ENCODE peak calls at places on chromosomes 12 and 14, in eight cellular contexts. Q is small intestine; I is psoas muscle; P is tibial nerve; M is esophagus muscularis mucosa; R is CD8-positive, alpha-beta memory T cell; L is colonic mucosa; Y is H1. G is an unnamed sample. For H3K4me1 and H3K36me3, the result is how much of the 10 kb centered on the place peaks cover.

GRCh38 chr12:95836185-95836609 is 22.6 kb upstream of the SNRPF start:
- DNase-seq in Q (peak), I (no peak), P (no peak), M (no peak), R (no peak), L (no peak), Y (no peak), G (no peak)

GRCh38 chr12:17793854-17794253 is 296.1 kb downstream of the RERGL start:
- DNase-seq in Q (no peak), I (no peak), P (no peak), M (no peak), R (no peak), L (no peak), Y (no peak), G (no peak)

GRCh38 chr12:122471324-122472226 is 29.2 kb downstream of the ZCCHC8 start:
- DNase-seq in Q (peak), I (no peak), P (no peak), M (no peak), R (peak), L (no peak), Y (no peak), G (no peak)

GRCh38 chr12:40342010-40342409 is 117.2 kb downstream of the LRRK2 start:
- DNase-seq in Q (no peak), I (no peak), P (no peak), M (no peak), R (no peak), L (no peak), Y (no peak), G (no peak)

GRCh38 chr12:96236221-96236822 is 42.1 kb downstream of the ELK3 start:
- DNase-seq in Q (peak), I (peak), P (no peak), M (no peak), R (peak), L (no peak), Y (no peak), G (no peak)

GRCh38 chr14:68039593-68039992 is 220.0 kb downstream of the RAD51B start:
- DNase-seq in Q (no peak), I (no peak), P (no peak), M (no peak), R (no peak), L (no peak), Y (no peak), G (no peak)

GRCh38 chr14:92651106-92651792 is 97.2 kb downstream of the LGMN start:
- DNase-seq in Q (peak), I (peak), P (no peak), M (no peak), R (peak), L (peak), Y (no peak), G (peak)

GRCh38 chr14:52949711-52950409 is 990 bp downstream of the FERMT2 start:
- DNase-seq in Q (no peak), I (no peak), P (peak), M (no peak), R (no peak), L (no peak), Y (no peak), G (no peak)

GRCh38 chr12:53754196-53754595 is 2.4 kb upstream of the CISTR start:
- DNase-seq in Q (no peak), I (no peak), P (no peak), M (no peak), R (no peak), L (no peak), Y (no peak), G (no peak)

GRCh38 chr12:131869871-131870418 is 24.5 kb upstream of the ULK1 start:
- DNase-seq in Q (no peak), I (no peak), P (no peak), M (no peak), R (no peak), L (no peak), Y (no peak), G (no peak)

GRCh38 chr14:43568022-43568421 is 939.1 kb downstream of the FSCB start:
- DNase-seq in Q (no peak), I (no peak), P (no peak), M (no peak), R (no peak), L (no peak), Y (no peak), G (no peak)

GRCh38 chr14:64684091-64684490 is 20.1 kb upstream of the PLEKHG3 start:
- DNase-seq in Q (no peak), I (peak), P (no peak), M (no peak), R (no peak), L (no peak), Y (no peak), G (no peak)

GRCh38 chr12:70364695-70365397 is 1.2 kb upstream of the KCNMB4 start:
- DNase-seq in Q (no peak), I (no peak), P (no peak), M (no peak), R (no peak), L (peak), Y (no peak), G (no peak)

GRCh38 chr14:45065951-45066350 is 18.0 kb upstream of the PRPF39 start:
- DNase-seq in Q (no peak), I (no peak), P (no peak), M (no peak), R (no peak), L (no peak), Y (no peak), G (no peak)

GRCh38 chr14:82528011-82528410 is 994.4 kb upstream of the SEL1L start:
- DNase-seq in Q (no peak), I (no peak), P (no peak), M (no peak), R (no peak), L (no peak), Y (no peak), G (no peak)

GRCh38 chr14:24888532-24888931 is 161.4 kb downstream of the STXBP6 start:
- DNase-seq in Q (peak), I (no peak), P (no peak), M (no peak), R (no peak), L (no peak), Y (no peak), G (no peak)

GRCh38 chr14:25237845-25238244 is 187.9 kb upstream of the STXBP6 start:
- DNase-seq in Q (peak), I (no peak), P (no peak), M (no peak), R (no peak), L (peak), Y (peak), G (no peak)

GRCh38 chr14:95314609-95315008 is 5.1 kb downstream of the CLMN start:
- DNase-seq in Q (no peak), I (no peak), P (no peak), M (no peak), R (no peak), L (no peak), Y (no peak), G (no peak)

GRCh38 chr12:10190558-10191388 is 11.9 kb downstream of the TMEM52B start:
- DNase-seq in Q (peak), I (peak), P (no peak), M (no peak), R (peak), L (peak), Y (peak), G (peak)

GRCh38 chr14:99619873-99620834 is 16.1 kb upstream of the CCDC85C start:
- DNase-seq in Q (no peak), I (no peak), P (no peak), M (no peak), R (no peak), L (no peak), Y (no peak), G (peak)

GRCh38 chr12:51076235-51076930 is 7.0 kb downstream of the CSRNP2 start:
- DNase-seq in Q (no peak), I (no peak), P (no peak), M (no peak), R (no peak), L (no peak), Y (no peak), G (no peak)

GRCh38 chr14:102234331-102235264 is 70.4 kb downstream of the MOK start:
- DNase-seq in Q (no peak), I (no peak), P (no peak), M (no peak), R (no peak), L (no peak), Y (no peak), G (no peak)

GRCh38 chr12:121107681-121108080 is 25.0 kb upstream of the P2RX7 start:
- DNase-seq in Q (no peak), I (no peak), P (no peak), M (no peak), R (no peak), L (no peak), Y (no peak), G (no peak)

GRCh38 chr12:60501124-60501729 is 905.4 kb downstream of the SLC16A7 start:
- DNase-seq in Q (no peak), I (no peak), P (no peak), M (no peak), R (no peak), L (no peak), Y (no peak), G (no peak)

GRCh38 chr12:105214670-105215375 is 21.2 kb downstream of the APPL2 start:
- DNase-seq in Q (peak), I (no peak), P (no peak), M (no peak), R (no peak), L (peak), Y (no peak), G (no peak)

GRCh38 chr14:77000340-77001235 is 27.9 kb downstream of the IRF2BPL start:
- DNase-seq in Q (no peak), I (peak), P (no peak), M (no peak), R (no peak), L (no peak), Y (no peak), G (no peak)

GRCh38 chr14:45426685-45427282 is 173.8 kb upstream of the MIS18BP1 start:
- DNase-seq in Q (peak), I (no peak), P (no peak), M (no peak), R (no peak), L (no peak), Y (no peak), G (no peak)

GRCh38 chr14:44778562-44778961 is 183.2 kb downstream of the KLHL28 start:
- DNase-seq in Q (no peak), I (no peak), P (no peak), M (no peak), R (no peak), L (no peak), Y (no peak), G (no peak)

GRCh38 chr12:75505706-75506312 is 5.6 kb downstream of the KRR1 start:
- DNase-seq in Q (no peak), I (no peak), P (no peak), M (no peak), R (no peak), L (no peak), Y (no peak), G (no peak)

GRCh38 chr14:94285158-94285557 is 7.9 kb downstream of the SERPINA10 start:
- DNase-seq in Q (no peak), I (no peak), P (no peak), M (no peak), R (no peak), L (no peak), Y (no peak), G (no peak)

GRCh38 chr12:115440438-115440837 is 756.5 kb upstream of the TBX3 start:
- DNase-seq in Q (peak), I (peak), P (no peak), M (peak), R (no peak), L (no peak), Y (no peak), G (no peak)

GRCh38 chr14:106605548-106606448 is 1079.4 kb downstream of the TMEM121 start:
- DNase-seq in Q (peak), I (no peak), P (no peak), M (peak), R (peak), L (peak), Y (no peak), G (peak)

GRCh38 chr14:102736956-102737355 is 40.3 kb upstream of the TRAF3 start:
- DNase-seq in Q (no peak), I (no peak), P (no peak), M (no peak), R (no peak), L (no peak), Y (no peak), G (peak)

GRCh38 chr12:97127061-97127460 is 220.0 kb downstream of the NEDD1 start:
- DNase-seq in Q (no peak), I (no peak), P (no peak), M (no peak), R (no peak), L (no peak), Y (no peak), G (no peak)

GRCh38 chr14:60561845-60562746 is 53.1 kb downstream of the SIX6 start:
- DNase-seq in Q (peak), I (peak), P (no peak), M (no peak), R (no peak), L (peak), Y (peak), G (no peak)

GRCh38 chr12:52127683-52128450 is 48.4 kb downstream of the SMIM41 start:
- DNase-seq in Q (no peak), I (no peak), P (no peak), M (no peak), R (no peak), L (no peak), Y (no peak), G (no peak)

GRCh38 chr12:52122904-52123303 is 43.4 kb downstream of the SMIM41 start:
- DNase-seq in Q (no peak), I (no peak), P (no peak), M (no peak), R (no peak), L (no peak), Y (no peak), G (no peak)

GRCh38 chr12:52126605-52127578 is 47.4 kb downstream of the SMIM41 start:
- DNase-seq in Q (no peak), I (no peak), P (no peak), M (peak), R (no peak), L (no peak), Y (no peak), G (no peak)

GRCh38 chr12:52125499-52125900 is 46.0 kb downstream of the SMIM41 start:
- DNase-seq in Q (no peak), I (no peak), P (no peak), M (no peak), R (no peak), L (no peak), Y (no peak), G (no peak)

GRCh38 chr12:52126050-52126604 is 46.6 kb downstream of the SMIM41 start:
- DNase-seq in Q (no peak), I (no peak), P (no peak), M (no peak), R (peak), L (no peak), Y (no peak), G (no peak)
- H3K4me1 ChIP-seq in Q (under half), I (under half), P (under half), M (under half), R (under half), L (under half), Y (under half), G (under half)

DNA sequence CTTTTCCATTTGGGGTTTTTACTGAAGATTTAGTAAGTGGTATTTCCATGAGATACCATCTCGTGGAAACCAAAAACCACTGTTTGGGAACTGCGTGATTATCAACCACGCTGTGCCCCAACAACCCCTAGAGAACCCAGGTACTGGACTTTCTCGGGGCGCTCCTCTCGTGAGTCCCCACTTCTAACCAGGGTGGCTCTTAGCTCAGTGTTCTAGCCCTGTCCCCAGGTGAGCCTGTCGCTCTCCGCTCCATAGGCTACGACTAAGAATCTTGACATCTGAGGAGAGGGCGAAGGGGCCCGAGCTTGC is 686 bp downstream of the MCRS1 start:
- DNase-seq in Q (no peak), I (no peak), P (no peak), M (no peak), R (no peak), L (no peak), Y (no peak), G (no peak)
- H3K36me3 ChIP-seq in Q (under half), I (under half), P (under half), M (under half), R (under half), L (under half), Y (under half), G (under half)

DNA sequence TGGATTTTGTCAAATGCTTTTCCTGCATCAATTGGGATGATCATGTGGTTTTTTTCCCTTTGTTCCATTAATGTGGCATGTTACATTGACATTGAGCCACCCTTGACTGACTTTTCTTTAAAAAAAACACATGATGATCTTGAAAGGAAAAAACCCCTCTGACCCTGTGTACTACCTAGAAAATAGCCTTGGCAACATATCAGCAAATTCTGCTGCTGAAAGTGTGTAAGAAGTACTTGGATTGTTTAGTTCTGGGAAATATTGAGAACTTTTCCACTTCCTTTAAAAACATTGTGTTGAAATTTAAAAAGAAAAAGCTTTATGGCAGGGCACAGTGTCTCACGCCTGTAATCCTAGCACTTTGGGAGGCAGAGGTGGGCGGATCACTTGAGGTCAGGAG is 20.7 kb downstream of the ACACB start:
- DNase-seq in Q (no peak), I (no peak), P (no peak), M (no peak), R (no peak), L (no peak), Y (no peak), G (no peak)
- H3K27ac ChIP-seq in Q (no peak), I (peak), P (peak), M (peak), R (no peak), L (no peak), Y (no peak), G (no peak)

GRCh38 chr12:79677667-79678066 is 13.1 kb downstream of the PAWR start:
- DNase-seq in Q (peak), I (no peak), P (no peak), M (no peak), R (no peak), L (no peak), Y (no peak), G (no peak)

GRCh38 chr12:79680051-79680450 is 10.7 kb downstream of the PAWR start:
- DNase-seq in Q (no peak), I (no peak), P (no peak), M (no peak), R (no peak), L (no peak), Y (no peak), G (no peak)

GRCh38 chr12:79681008-79681590 is 9.7 kb downstream of the PAWR start:
- DNase-seq in Q (peak), I (no peak), P (no peak), M (no peak), R (no peak), L (no peak), Y (no peak), G (no peak)

GRCh38 chr12:79676579-79676978 is 14.2 kb downstream of the PAWR start:
- DNase-seq in Q (no peak), I (no peak), P (no peak), M (no peak), R (no peak), L (no peak), Y (no peak), G (no peak)

DNA sequence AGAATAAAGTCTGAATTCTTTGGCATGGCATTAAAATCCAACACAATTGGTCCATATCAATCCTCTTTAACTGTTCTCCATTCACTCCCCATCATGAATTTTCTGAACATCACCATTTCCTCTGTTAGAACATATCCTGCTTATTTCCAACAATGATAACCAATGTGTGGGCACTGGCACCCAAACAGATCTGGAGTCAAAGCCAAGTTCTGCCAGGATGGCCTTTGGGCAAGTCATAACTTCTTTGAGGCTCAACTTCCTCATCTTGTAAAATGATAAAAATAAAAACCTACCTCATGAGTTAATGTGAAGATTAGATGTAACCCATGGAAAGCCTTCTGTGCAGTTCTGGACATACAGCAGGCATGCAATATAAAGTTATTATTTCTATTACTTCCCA is 12.5 kb downstream of the PAWR start:
- DNase-seq in Q (no peak), I (no peak), P (no peak), M (no peak), R (no peak), L (peak), Y (no peak), G (no peak)
- H3K4me1 ChIP-seq in Q (under half), I (under half), P (under half), M (under half), R (under half), L (under half), Y (under half), G (under half)

DNA sequence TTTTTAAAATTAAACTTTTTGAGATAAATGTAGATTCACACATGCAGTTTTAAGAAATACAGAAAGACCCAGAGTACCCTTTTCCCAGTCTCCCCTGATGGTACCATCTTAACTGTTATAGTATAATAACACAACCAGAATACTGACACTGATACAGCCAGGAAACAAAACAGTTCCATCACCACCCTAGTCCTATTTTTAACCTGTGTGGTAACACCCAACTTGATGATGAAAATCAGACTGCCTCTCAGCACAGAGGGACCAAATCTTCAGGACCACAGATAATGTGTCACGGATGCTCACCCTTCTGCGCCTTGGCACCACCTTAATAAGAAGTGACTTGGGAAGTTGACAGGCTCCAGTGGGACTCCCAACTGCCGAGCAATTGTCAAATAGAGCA is 18.1 kb downstream of the FBXO21 start:
- DNase-seq in Q (no peak), I (no peak), P (no peak), M (no peak), R (no peak), L (no peak), Y (no peak), G (no peak)
- H3K36me3 ChIP-seq in Q (under half), I (half or more), P (under half), M (half or more), R (half or more), L (under half), Y (half or more), G (under half)

GRCh38 chr12:130815028-130815741 is 23.9 kb downstream of the STX2 start:
- DNase-seq in Q (no peak), I (no peak), P (no peak), M (no peak), R (no peak), L (no peak), Y (no peak), G (no peak)
- H3K27ac ChIP-seq in Q (no peak), I (no peak), P (no peak), M (no peak), R (no peak), L (no peak), Y (no peak), G (no peak)

GRCh38 chr12:106461730-106462129 is 104.2 kb downstream of the POLR3B start:
- DNase-seq in Q (no peak), I (no peak), P (no peak), M (no peak), R (no peak), L (no peak), Y (no peak), G (no peak)
- H3K4me1 ChIP-seq in Q (under half), I (under half), P (under half), M (under half), R (under half), L (under half), Y (under half), G (under half)

DNA sequence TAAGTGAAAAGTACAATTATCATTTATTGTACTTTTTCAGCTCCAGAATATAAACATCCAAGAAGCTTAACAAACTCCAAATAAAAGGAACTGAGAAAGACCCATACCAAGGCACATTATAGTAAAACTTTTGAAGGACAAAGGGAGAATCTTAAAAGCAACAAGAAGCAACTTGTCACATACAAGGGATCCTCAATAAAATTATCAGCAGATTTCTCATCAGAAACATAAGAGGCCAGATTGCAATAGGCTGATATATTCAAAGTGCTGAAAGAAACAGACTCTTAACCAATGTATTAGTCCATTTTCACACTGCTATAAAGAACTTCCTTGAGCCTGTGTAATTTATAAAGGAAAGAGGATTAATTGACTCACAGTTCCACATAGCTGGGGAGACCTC is 48.3 kb downstream of the TTC7B start:
- DNase-seq in Q (no peak), I (no peak), P (no peak), M (no peak), R (no peak), L (no peak), Y (no peak), G (no peak)
- H3K36me3 ChIP-seq in Q (under half), I (half or more), P (under half), M (under half), R (under half), L (under half), Y (under half), G (under half)

G was measured in upper lobe of left lung.